ENCODE peak calls at places on chromosomes 16 and 17, in eight cellular contexts. D is Right ventricle myocardium superior; O is NCI-H1436; R is stimulated activated CD4-positive, alpha-beta T cell treated with anti-CD3 and anti-CD28 coated beads, Interleukin-2, amount 100 ng/mL, for 24 hours; N is right cardiac atrium; H is body of pancreas; Y is mesenchymal stem cell; A is NCI-H1417. W is an unnamed sample.

GRCh38 chr16:82062645-82063058 is 27.6 kb downstream of the HSD17B2 start:
- DNase-seq in D (no peak), O (no peak), R (no peak), N (no peak), H (no peak), Y (peak), A (no peak), W (no peak)

GRCh38 chr16:31356566-31357323 is 1.8 kb downstream of the ITGAX start:
- DNase-seq in D (no peak), O (no peak), R (no peak), N (no peak), H (no peak), Y (no peak), A (no peak), W (no peak)

GRCh38 chr17:79905832-79906231 is 66.6 kb upstream of the CBX4 start:
- DNase-seq in D (no peak), O (no peak), R (no peak), N (no peak), H (no peak), Y (no peak), A (peak), W (no peak)

GRCh38 chr17:18261146-18261515 is 669 bp downstream of the MIEF2 start:
- DNase-seq in D (peak), O (no peak), R (peak), N (peak), H (peak), Y (peak), A (peak), W (peak)

GRCh38 chr16:50428742-50429141 is 60.0 kb upstream of the BRD7 start:
- DNase-seq in D (no peak), O (no peak), R (no peak), N (no peak), H (no peak), Y (no peak), A (no peak), W (no peak)

GRCh38 chr17:1516403-1517161 is at the start of gene INPP5K:
- DNase-seq in D (peak), O (peak), R (peak), N (peak), H (peak), Y (peak), A (peak), W (peak)

GRCh38 chr17:1709403-1709891 is 730 bp downstream of the TLCD2 start:
- DNase-seq in D (no peak), O (no peak), R (no peak), N (no peak), H (no peak), Y (peak), A (no peak), W (no peak)

GRCh38 chr16:48054881-48055601 is 100.8 kb downstream of the ABCC12 start:
- DNase-seq in D (peak), O (peak), R (no peak), N (peak), H (peak), Y (peak), A (peak), W (no peak)

GRCh38 chr16:66250686-66251405 is 115.6 kb upstream of the CDH5 start:
- DNase-seq in D (peak), O (no peak), R (no peak), N (peak), H (peak), Y (peak), A (no peak), W (no peak)

GRCh38 chr16:30437511-30438046 is 7.7 kb upstream of the DCTPP1 start:
- DNase-seq in D (no peak), O (no peak), R (no peak), N (no peak), H (peak), Y (no peak), A (peak), W (no peak)

GRCh38 chr16:89114159-89114981 is 20.7 kb downstream of the ACSF3 start:
- DNase-seq in D (no peak), O (no peak), R (no peak), N (peak), H (no peak), Y (no peak), A (no peak), W (peak)

GRCh38 chr17:67280279-67280678 is 35.3 kb upstream of the HELZ start:
- DNase-seq in D (peak), O (no peak), R (no peak), N (no peak), H (peak), Y (no peak), A (no peak), W (no peak)

GRCh38 chr16:11994187-11995119 is 17.9 kb downstream of the SNX29 start:
- DNase-seq in D (peak), O (no peak), R (no peak), N (peak), H (no peak), Y (peak), A (no peak), W (no peak)

GRCh38 chr17:2624292-2624731 is 30.9 kb downstream of the PAFAH1B1 start:
- DNase-seq in D (no peak), O (no peak), R (no peak), N (no peak), H (no peak), Y (no peak), A (no peak), W (no peak)

GRCh38 chr17:61411114-61411943 is 11.7 kb downstream of the TBX2 start:
- DNase-seq in D (peak), O (peak), R (no peak), N (peak), H (peak), Y (peak), A (peak), W (no peak)

GRCh38 chr17:9242497-9242881 is 221.2 kb downstream of the NTN1 start:
- DNase-seq in D (peak), O (no peak), R (no peak), N (peak), H (no peak), Y (no peak), A (no peak), W (no peak)

GRCh38 chr17:3603119-3603869 is 5.9 kb downstream of the TRPV1 start:
- DNase-seq in D (no peak), O (no peak), R (no peak), N (no peak), H (no peak), Y (peak), A (no peak), W (no peak)

GRCh38 chr16:27928542-27928941 is 135.0 kb downstream of the GSG1L start:
- DNase-seq in D (no peak), O (no peak), R (no peak), N (no peak), H (no peak), Y (no peak), A (no peak), W (no peak)

GRCh38 chr16:89689142-89689541 is 2.7 kb downstream of the CDK10 start:
- DNase-seq in D (no peak), O (no peak), R (no peak), N (no peak), H (no peak), Y (no peak), A (no peak), W (no peak)

GRCh38 chr16:5756969-5757368 is 659.4 kb upstream of the EEF2KMT start:
- DNase-seq in D (no peak), O (no peak), R (no peak), N (no peak), H (no peak), Y (no peak), A (no peak), W (no peak)

GRCh38 chr17:31587462-31587861 is 196.0 kb downstream of the RAB11FIP4 start:
- DNase-seq in D (no peak), O (no peak), R (no peak), N (no peak), H (no peak), Y (no peak), A (peak), W (no peak)

GRCh38 chr17:40075216-40076100 is 12.7 kb downstream of the THRA start:
- DNase-seq in D (peak), O (peak), R (peak), N (peak), H (peak), Y (peak), A (peak), W (peak)

GRCh38 chr17:9529033-9529748 is 46.4 kb downstream of the STX8 start:
- DNase-seq in D (no peak), O (no peak), R (no peak), N (no peak), H (no peak), Y (peak), A (peak), W (no peak)

GRCh38 chr17:47621293-47622178 is 28.2 kb upstream of the KPNB1 start:
- DNase-seq in D (peak), O (no peak), R (no peak), N (peak), H (no peak), Y (peak), A (no peak), W (no peak)

GRCh38 chr16:84595052-84595481 is 22.8 kb downstream of the COTL1 start:
- DNase-seq in D (no peak), O (no peak), R (no peak), N (no peak), H (peak), Y (no peak), A (no peak), W (no peak)

GRCh38 chr17:50264263-50265113 is 9.8 kb upstream of the TMEM92 start:
- DNase-seq in D (no peak), O (no peak), R (no peak), N (no peak), H (no peak), Y (peak), A (peak), W (peak)

GRCh38 chr16:89409161-89409711 is 81.1 kb downstream of the ANKRD11 start:
- DNase-seq in D (no peak), O (no peak), R (peak), N (no peak), H (no peak), Y (peak), A (no peak), W (peak)

GRCh38 chr16:63289834-63290460 is 1253.7 kb upstream of the CDH8 start:
- DNase-seq in D (peak), O (peak), R (no peak), N (peak), H (peak), Y (peak), A (peak), W (no peak)

GRCh38 chr16:46908540-46909372 is 24.6 kb downstream of the GPT2 start:
- DNase-seq in D (no peak), O (peak), R (peak), N (peak), H (peak), Y (peak), A (peak), W (peak)

GRCh38 chr17:77375917-77376651 is 235.3 kb downstream of the SEC14L1 start:
- DNase-seq in D (no peak), O (no peak), R (peak), N (peak), H (no peak), Y (peak), A (no peak), W (peak)

W was measured in activated CD8-positive, alpha-beta memory T cell treated with anti-CD3 and anti-CD28 coated beads, Interleukin-2, amount 50 U/mL, for 4 hours.